ENCODE peak calls at places on chromosomes 3 and 15, in five cellular contexts. I is germinal center, M is M059J, C is midbrain, G is GM23338. N is an unnamed sample.

GRCh38 chr15:84689858-84690257 is 26.1 kb downstream of the SEC11A start:
- DNase-seq in M (no peak), G (no peak), C (no peak), I (no peak), N (no peak)

GRCh38 chr15:41940441-41940857 is 31.9 kb downstream of the EHD4 start:
- DNase-seq in I (no peak), C (no peak), G (no peak), M (peak), N (no peak)

GRCh38 chr3:51975857-51976549 is 1.1 kb downstream of the ABHD14A start:
- DNase-seq in G (peak), C (peak), I (peak), M (peak), N (no peak)

GRCh38 chr3:188046561-188047213 is 107.3 kb upstream of the LPP start:
- DNase-seq in M (peak), C (no peak), G (no peak), I (no peak), N (no peak)

GRCh38 chr3:129966876-129967275 is 7.6 kb upstream of the TRH start:
- DNase-seq in G (no peak), C (no peak), I (no peak), M (peak), N (no peak)

GRCh38 chr15:92294759-92295158 is 98.9 kb upstream of the ST8SIA2 start:
- DNase-seq in M (no peak), C (no peak), I (no peak), G (no peak), N (no peak)

GRCh38 chr3:49026536-49026935 is 2.7 kb downstream of the IMPDH2 start:
- DNase-seq in M (no peak), I (no peak), C (no peak), G (no peak), N (no peak)

GRCh38 chr3:80190051-80190450 is 422.3 kb upstream of the ROBO1 start:
- DNase-seq in C (no peak), I (no peak), M (peak), G (peak), N (no peak)

GRCh38 chr3:17979248-17979647 is 236.8 kb upstream of the TBC1D5 start:
- DNase-seq in M (peak), I (no peak), C (peak), G (peak), N (no peak)

GRCh38 chr3:84601303-84601702 is 357.5 kb upstream of the CADM2 start:
- DNase-seq in I (no peak), G (peak), M (no peak), C (no peak), N (no peak)